ENCODE peak calls at places on chromosome 16, in nine cellular contexts. One of them, this sample, is unnamed.

GRCh38 chr16:87173294-87173883 is 143.8 kb downstream of the C16orf95 start:
- DNase-seq in ecto neural progenitor cell: no peak
- DNase-seq in posterior cingulate gyrus: no peak
- DNase-seq in amniotic stem cell: no peak
- DNase-seq in NCI-H774: no peak
- DNase-seq in fibroblast of pulmonary artery: no peak
- DNase-seq in CMK: no peak
- DNase-seq in activated CD4-positive, alpha-beta T cell treated with anti-CD3 and anti-CD28 coated beads, Interleukin-2, amount 10 ng/mL, durations not matched to agents 7 days and 5 days: no peak
- DNase-seq in globus pallidus: no peak
- DNase-seq in this sample: no peak

GRCh38 chr16:81738831-81739496 is 40.1 kb upstream of the PLCG2 start:
- DNase-seq in amniotic stem cell: no peak
- DNase-seq in fibroblast of pulmonary artery: no peak
- DNase-seq in CMK: peak
- DNase-seq in ecto neural progenitor cell: no peak
- DNase-seq in activated CD4-positive, alpha-beta T cell treated with anti-CD3 and anti-CD28 coated beads, Interleukin-2, amount 10 ng/mL, durations not matched to agents 7 days and 5 days: no peak
- DNase-seq in NCI-H774: no peak
- DNase-seq in posterior cingulate gyrus: peak
- DNase-seq in globus pallidus: peak
- DNase-seq in this sample: no peak

GRCh38 chr16:19884611-19885455 is at the start of gene GPRC5B:
- DNase-seq in activated CD4-positive, alpha-beta T cell treated with anti-CD3 and anti-CD28 coated beads, Interleukin-2, amount 10 ng/mL, durations not matched to agents 7 days and 5 days: peak
- DNase-seq in amniotic stem cell: no peak
- DNase-seq in CMK: no peak
- DNase-seq in posterior cingulate gyrus: peak
- DNase-seq in fibroblast of pulmonary artery: peak
- DNase-seq in NCI-H774: peak
- DNase-seq in ecto neural progenitor cell: peak
- DNase-seq in globus pallidus: peak
- DNase-seq in this sample: peak

GRCh38 chr16:46947900-46948547 is 25.4 kb downstream of the DNAJA2 start:
- DNase-seq in activated CD4-positive, alpha-beta T cell treated with anti-CD3 and anti-CD28 coated beads, Interleukin-2, amount 10 ng/mL, durations not matched to agents 7 days and 5 days: peak
- DNase-seq in amniotic stem cell: no peak
- DNase-seq in CMK: peak
- DNase-seq in posterior cingulate gyrus: no peak
- DNase-seq in ecto neural progenitor cell: no peak
- DNase-seq in NCI-H774: peak
- DNase-seq in globus pallidus: no peak
- DNase-seq in fibroblast of pulmonary artery: peak
- DNase-seq in this sample: no peak

GRCh38 chr16:48384305-48384981 is 770 bp downstream of the SIAH1 start:
- DNase-seq in NCI-H774: peak
- DNase-seq in ecto neural progenitor cell: peak
- DNase-seq in amniotic stem cell: no peak
- DNase-seq in activated CD4-positive, alpha-beta T cell treated with anti-CD3 and anti-CD28 coated beads, Interleukin-2, amount 10 ng/mL, durations not matched to agents 7 days and 5 days: peak
- DNase-seq in posterior cingulate gyrus: peak
- DNase-seq in CMK: no peak
- DNase-seq in fibroblast of pulmonary artery: peak
- DNase-seq in globus pallidus: peak
- DNase-seq in this sample: peak

GRCh38 chr16:2483160-2483559 is 8.2 kb downstream of the TBC1D24 start:
- DNase-seq in globus pallidus: no peak
- DNase-seq in activated CD4-positive, alpha-beta T cell treated with anti-CD3 and anti-CD28 coated beads, Interleukin-2, amount 10 ng/mL, durations not matched to agents 7 days and 5 days: no peak
- DNase-seq in CMK: no peak
- DNase-seq in ecto neural progenitor cell: no peak
- DNase-seq in posterior cingulate gyrus: peak
- DNase-seq in NCI-H774: no peak
- DNase-seq in fibroblast of pulmonary artery: no peak
- DNase-seq in amniotic stem cell: no peak
- DNase-seq in this sample: peak

GRCh38 chr16:67833035-67833417 is 9.1 kb upstream of the THAP11 start:
- DNase-seq in fibroblast of pulmonary artery: peak
- DNase-seq in activated CD4-positive, alpha-beta T cell treated with anti-CD3 and anti-CD28 coated beads, Interleukin-2, amount 10 ng/mL, durations not matched to agents 7 days and 5 days: no peak
- DNase-seq in globus pallidus: no peak
- DNase-seq in amniotic stem cell: peak
- DNase-seq in CMK: no peak
- DNase-seq in NCI-H774: no peak
- DNase-seq in ecto neural progenitor cell: no peak
- DNase-seq in posterior cingulate gyrus: no peak
- DNase-seq in this sample: no peak

GRCh38 chr16:88345031-88345942 is 37.5 kb upstream of the ZNF469 start:
- DNase-seq in amniotic stem cell: no peak
- DNase-seq in fibroblast of pulmonary artery: no peak
- DNase-seq in CMK: no peak
- DNase-seq in posterior cingulate gyrus: peak
- DNase-seq in globus pallidus: no peak
- DNase-seq in activated CD4-positive, alpha-beta T cell treated with anti-CD3 and anti-CD28 coated beads, Interleukin-2, amount 10 ng/mL, durations not matched to agents 7 days and 5 days: no peak
- DNase-seq in ecto neural progenitor cell: no peak
- DNase-seq in NCI-H774: no peak
- DNase-seq in this sample: no peak

GRCh38 chr16:83974475-83974874 is 6.4 kb downstream of the NECAB2 start:
- DNase-seq in CMK: no peak
- DNase-seq in NCI-H774: no peak
- DNase-seq in fibroblast of pulmonary artery: no peak
- DNase-seq in activated CD4-positive, alpha-beta T cell treated with anti-CD3 and anti-CD28 coated beads, Interleukin-2, amount 10 ng/mL, durations not matched to agents 7 days and 5 days: no peak
- DNase-seq in ecto neural progenitor cell: no peak
- DNase-seq in amniotic stem cell: no peak
- DNase-seq in posterior cingulate gyrus: no peak
- DNase-seq in globus pallidus: no peak
- DNase-seq in this sample: peak

GRCh38 chr16:49503242-49504022 is 129.8 kb downstream of the C16orf78 start:
- DNase-seq in NCI-H774: no peak
- DNase-seq in fibroblast of pulmonary artery: no peak
- DNase-seq in activated CD4-positive, alpha-beta T cell treated with anti-CD3 and anti-CD28 coated beads, Interleukin-2, amount 10 ng/mL, durations not matched to agents 7 days and 5 days: no peak
- DNase-seq in amniotic stem cell: no peak
- DNase-seq in posterior cingulate gyrus: peak
- DNase-seq in globus pallidus: no peak
- DNase-seq in ecto neural progenitor cell: no peak
- DNase-seq in CMK: peak
- DNase-seq in this sample: no peak

GRCh38 chr16:81510016-81510415 is 65.4 kb downstream of the CMIP start:
- DNase-seq in CMK: no peak
- DNase-seq in ecto neural progenitor cell: no peak
- DNase-seq in posterior cingulate gyrus: no peak
- DNase-seq in fibroblast of pulmonary artery: no peak
- DNase-seq in globus pallidus: no peak
- DNase-seq in NCI-H774: no peak
- DNase-seq in activated CD4-positive, alpha-beta T cell treated with anti-CD3 and anti-CD28 coated beads, Interleukin-2, amount 10 ng/mL, durations not matched to agents 7 days and 5 days: no peak
- DNase-seq in amniotic stem cell: no peak
- DNase-seq in this sample: no peak

GRCh38 chr16:8863594-8864424 is 5.0 kb downstream of the CARHSP1 start:
- DNase-seq in NCI-H774: no peak
- DNase-seq in CMK: no peak
- DNase-seq in globus pallidus: peak
- DNase-seq in posterior cingulate gyrus: peak
- DNase-seq in amniotic stem cell: no peak
- DNase-seq in activated CD4-positive, alpha-beta T cell treated with anti-CD3 and anti-CD28 coated beads, Interleukin-2, amount 10 ng/mL, durations not matched to agents 7 days and 5 days: no peak
- DNase-seq in ecto neural progenitor cell: no peak
- DNase-seq in fibroblast of pulmonary artery: no peak
- DNase-seq in this sample: peak

GRCh38 chr16:5615868-5616642 is 518.5 kb upstream of the EEF2KMT start:
- DNase-seq in activated CD4-positive, alpha-beta T cell treated with anti-CD3 and anti-CD28 coated beads, Interleukin-2, amount 10 ng/mL, durations not matched to agents 7 days and 5 days: peak
- DNase-seq in ecto neural progenitor cell: peak
- DNase-seq in amniotic stem cell: no peak
- DNase-seq in globus pallidus: peak
- DNase-seq in fibroblast of pulmonary artery: peak
- DNase-seq in NCI-H774: peak
- DNase-seq in CMK: peak
- DNase-seq in posterior cingulate gyrus: peak
- DNase-seq in this sample: peak

GRCh38 chr16:85296859-85297698 is 184.8 kb upstream of the CIBAR2 start:
- DNase-seq in fibroblast of pulmonary artery: peak
- DNase-seq in globus pallidus: peak
- DNase-seq in CMK: no peak
- DNase-seq in posterior cingulate gyrus: no peak
- DNase-seq in ecto neural progenitor cell: no peak
- DNase-seq in amniotic stem cell: no peak
- DNase-seq in NCI-H774: no peak
- DNase-seq in activated CD4-positive, alpha-beta T cell treated with anti-CD3 and anti-CD28 coated beads, Interleukin-2, amount 10 ng/mL, durations not matched to agents 7 days and 5 days: peak
- DNase-seq in this sample: no peak

GRCh38 chr16:58451945-58452401 is 48.0 kb upstream of the NDRG4 start:
- DNase-seq in fibroblast of pulmonary artery: peak
- DNase-seq in ecto neural progenitor cell: no peak
- DNase-seq in globus pallidus: no peak
- DNase-seq in CMK: no peak
- DNase-seq in activated CD4-positive, alpha-beta T cell treated with anti-CD3 and anti-CD28 coated beads, Interleukin-2, amount 10 ng/mL, durations not matched to agents 7 days and 5 days: no peak
- DNase-seq in NCI-H774: no peak
- DNase-seq in amniotic stem cell: no peak
- DNase-seq in posterior cingulate gyrus: no peak
- DNase-seq in this sample: no peak

GRCh38 chr16:88420496-88420895 is 32.6 kb upstream of the ZFPM1 start:
- DNase-seq in globus pallidus: no peak
- DNase-seq in ecto neural progenitor cell: no peak
- DNase-seq in activated CD4-positive, alpha-beta T cell treated with anti-CD3 and anti-CD28 coated beads, Interleukin-2, amount 10 ng/mL, durations not matched to agents 7 days and 5 days: no peak
- DNase-seq in NCI-H774: no peak
- DNase-seq in fibroblast of pulmonary artery: no peak
- DNase-seq in CMK: no peak
- DNase-seq in amniotic stem cell: no peak
- DNase-seq in posterior cingulate gyrus: no peak
- DNase-seq in this sample: no peak

GRCh38 chr16:69114976-69115355 is 9.5 kb downstream of the HAS3 start:
- DNase-seq in fibroblast of pulmonary artery: no peak
- DNase-seq in NCI-H774: no peak
- DNase-seq in amniotic stem cell: no peak
- DNase-seq in ecto neural progenitor cell: no peak
- DNase-seq in globus pallidus: no peak
- DNase-seq in activated CD4-positive, alpha-beta T cell treated with anti-CD3 and anti-CD28 coated beads, Interleukin-2, amount 10 ng/mL, durations not matched to agents 7 days and 5 days: no peak
- DNase-seq in CMK: no peak
- DNase-seq in posterior cingulate gyrus: no peak
- DNase-seq in this sample: no peak